ENCODE peak calls at places on chromosomes 3 and 15, in eight cellular contexts. A, D, Q, X, F, G, C and V are unnamed samples.

GRCh38 chr15:85691350-85692240 is 103.1 kb downstream of the KLHL25 start:
- DNase-seq in A (no peak), D (no peak), Q (no peak), X (no peak), F (no peak), G (no peak), C (no peak), V (no peak)

GRCh38 chr15:56640127-56640526 is 93.2 kb downstream of the ZNF280D start:
- DNase-seq in A (no peak), D (no peak), Q (no peak), X (no peak), F (no peak), G (no peak), C (no peak), V (no peak)

GRCh38 chr3:57896046-57896445 is 112.2 kb upstream of the FLNB start:
- DNase-seq in A (no peak), D (no peak), Q (no peak), X (no peak), F (no peak), G (no peak), C (no peak), V (no peak)

GRCh38 chr3:97793415-97794019 is 28.3 kb upstream of the CRYBG3 start:
- DNase-seq in A (no peak), D (peak), Q (peak), X (no peak), F (peak), G (no peak), C (no peak), V (no peak)

GRCh38 chr3:52047295-52047960 is 8.9 kb downstream of the DUSP7 start:
- DNase-seq in A (no peak), D (no peak), Q (no peak), X (no peak), F (no peak), G (no peak), C (no peak), V (peak)

GRCh38 chr3:37609711-37610110 is 252.0 kb upstream of the CTDSPL start:
- DNase-seq in A (no peak), D (no peak), Q (no peak), X (no peak), F (no peak), G (no peak), C (no peak), V (no peak)

GRCh38 chr3:64203216-64203615 is 22.1 kb downstream of the PRICKLE2 start:
- DNase-seq in A (no peak), D (no peak), Q (no peak), X (no peak), F (no peak), G (no peak), C (no peak), V (no peak)

GRCh38 chr15:38463893-38464292 is 10.0 kb downstream of the FAM98B start:
- DNase-seq in A (no peak), D (no peak), Q (no peak), X (no peak), F (no peak), G (no peak), C (no peak), V (no peak)

GRCh38 chr3:63089735-63090134 is 188.4 kb upstream of the SYNPR start:
- DNase-seq in A (no peak), D (no peak), Q (no peak), X (no peak), F (no peak), G (no peak), C (no peak), V (no peak)

GRCh38 chr3:195013411-195013810 is 257.5 kb downstream of the XXYLT1 start:
- DNase-seq in A (no peak), D (no peak), Q (no peak), X (no peak), F (no peak), G (no peak), C (no peak), V (no peak)

GRCh38 chr3:71035314-71035713 is 548.2 kb downstream of the FOXP1 start:
- DNase-seq in A (no peak), D (no peak), Q (no peak), X (no peak), F (no peak), G (no peak), C (no peak), V (no peak)

GRCh38 chr15:90249123-90249863 is at the start of gene TTLL13:
- DNase-seq in A (peak), D (no peak), Q (peak), X (peak), F (peak), G (peak), C (no peak), V (no peak)

GRCh38 chr15:84611631-84612030 is 10.8 kb downstream of the ZSCAN2 start:
- DNase-seq in A (no peak), D (no peak), Q (no peak), X (no peak), F (peak), G (no peak), C (no peak), V (no peak)

GRCh38 chr15:25763206-25763880 is 99.8 kb downstream of the ATP10A start:
- DNase-seq in A (no peak), D (no peak), Q (no peak), X (no peak), F (no peak), G (no peak), C (no peak), V (no peak)

GRCh38 chr3:8741581-8742355 is 8.2 kb downstream of the CAV3 start:
- DNase-seq in A (no peak), D (no peak), Q (peak), X (no peak), F (peak), G (no peak), C (peak), V (no peak)

GRCh38 chr15:70196314-70197291 is 98.9 kb upstream of the TLE3 start:
- DNase-seq in A (peak), D (peak), Q (peak), X (no peak), F (no peak), G (no peak), C (peak), V (peak)

GRCh38 chr3:126570103-126570541 is 11.4 kb upstream of the C3orf22 start:
- DNase-seq in A (no peak), D (no peak), Q (no peak), X (no peak), F (no peak), G (no peak), C (no peak), V (no peak)

GRCh38 chr3:51953445-51953844 is 1.7 kb upstream of the GPR62 start:
- DNase-seq in A (no peak), D (no peak), Q (no peak), X (no peak), F (peak), G (no peak), C (peak), V (no peak)

GRCh38 chr3:187935623-187936156 is 190.4 kb upstream of the BCL6 start:
- DNase-seq in A (peak), D (peak), Q (no peak), X (no peak), F (no peak), G (no peak), C (no peak), V (no peak)

GRCh38 chr15:44033894-44034293 is 161.2 kb downstream of the FRMD5 start:
- DNase-seq in A (no peak), D (no peak), Q (peak), X (no peak), F (peak), G (no peak), C (no peak), V (no peak)

GRCh38 chr3:188133219-188133618 is 20.7 kb upstream of the LPP start:
- DNase-seq in A (no peak), D (no peak), Q (peak), X (no peak), F (no peak), G (no peak), C (no peak), V (no peak)

GRCh38 chr3:161413127-161413854 is 42.0 kb upstream of the SPTSSB start:
- DNase-seq in A (no peak), D (no peak), Q (no peak), X (peak), F (peak), G (peak), C (no peak), V (no peak)

GRCh38 chr3:37892917-37893595 is 31.4 kb downstream of the CTDSPL start:
- DNase-seq in A (no peak), D (no peak), Q (peak), X (no peak), F (peak), G (peak), C (no peak), V (no peak)

GRCh38 chr3:126126811-126127431 is 43.0 kb upstream of the SLC41A3 start:
- DNase-seq in A (no peak), D (no peak), Q (no peak), X (no peak), F (no peak), G (peak), C (no peak), V (no peak)

GRCh38 chr15:67082007-67082536 is 16.7 kb downstream of the SMAD3 start:
- DNase-seq in A (no peak), D (no peak), Q (no peak), X (no peak), F (no peak), G (no peak), C (no peak), V (no peak)

GRCh38 chr3:15206662-15207576 is 873 bp downstream of the CAPN7 start:
- DNase-seq in A (no peak), D (peak), Q (no peak), X (peak), F (peak), G (peak), C (no peak), V (no peak)

GRCh38 chr3:147462856-147463255 is 53.7 kb downstream of the ZIC1 start:
- DNase-seq in A (no peak), D (no peak), Q (no peak), X (no peak), F (no peak), G (no peak), C (peak), V (no peak)

GRCh38 chr3:143119974-143120715 is 574 bp downstream of the CHST2 start:
- DNase-seq in A (peak), D (peak), Q (no peak), X (no peak), F (peak), G (peak), C (no peak), V (no peak)

GRCh38 chr3:105367063-105367405 is 325 bp downstream of the ALCAM start:
- DNase-seq in A (no peak), D (peak), Q (no peak), X (no peak), F (no peak), G (peak), C (no peak), V (no peak)

GRCh38 chr15:66827039-66827697 is 125.1 kb downstream of the SMAD6 start:
- DNase-seq in A (no peak), D (no peak), Q (no peak), X (no peak), F (no peak), G (no peak), C (no peak), V (no peak)

GRCh38 chr3:195365371-195365770 is 77.4 kb downstream of the ACAP2 start:
- DNase-seq in A (no peak), D (no peak), Q (no peak), X (no peak), F (no peak), G (no peak), C (no peak), V (no peak)

GRCh38 chr15:41504751-41505492 is 8.7 kb downstream of the LTK start:
- DNase-seq in A (no peak), D (no peak), Q (no peak), X (no peak), F (no peak), G (no peak), C (no peak), V (no peak)

GRCh38 chr3:190183121-190183520 is 62.4 kb upstream of the P3H2 start:
- DNase-seq in A (no peak), D (peak), Q (peak), X (no peak), F (peak), G (no peak), C (peak), V (no peak)

GRCh38 chr3:1805331-1805730 is 293.3 kb upstream of the CNTN4 start:
- DNase-seq in A (no peak), D (no peak), Q (no peak), X (no peak), F (no peak), G (no peak), C (no peak), V (peak)

GRCh38 chr3:160973067-160973466 is 132.1 kb downstream of the B3GALNT1 start:
- DNase-seq in A (no peak), D (no peak), Q (no peak), X (no peak), F (no peak), G (no peak), C (no peak), V (no peak)

GRCh38 chr3:194905696-194906095 is 220.0 kb downstream of the FAM43A start:
- DNase-seq in A (no peak), D (no peak), Q (peak), X (no peak), F (no peak), G (no peak), C (no peak), V (no peak)

GRCh38 chr3:169954142-169954756 is 12.4 kb upstream of the SEC62 start:
- DNase-seq in A (no peak), D (no peak), Q (no peak), X (no peak), F (no peak), G (no peak), C (no peak), V (no peak)

GRCh38 chr15:51162865-51163762 is 68.4 kb upstream of the TNFAIP8L3 start:
- DNase-seq in A (peak), D (peak), Q (no peak), X (peak), F (peak), G (peak), C (no peak), V (peak)

GRCh38 chr3:135000465-135000864 is 205.4 kb downstream of the EPHB1 start:
- DNase-seq in A (no peak), D (no peak), Q (no peak), X (no peak), F (no peak), G (no peak), C (no peak), V (no peak)